ENCODE peak calls at places on chromosomes 13 and 19, in ten cellular contexts. B is heart left ventricle, Z is aorta, F is left ventricle myocardium inferior, E is lower lobe of right lung, C is PC-3, J is psoas muscle, V is HCT116, X is PC-9, D is neural progenitor cell. H is an unnamed sample. For H3K4me1, the result is how much of the 10 kb centered on the place peaks cover.

GRCh38 chr13:44815507-44816074 is 173.7 kb downstream of the NUFIP1 start:
- DNase-seq in C (peak), Z (peak), X (peak), B (no peak), F (no peak), J (no peak), D (peak), V (peak), E (peak), H (peak)

GRCh38 chr13:98143601-98144500 is 957 bp downstream of the FARP1 start:
- DNase-seq in D (peak), C (peak), B (peak), F (peak), E (peak), V (no peak), J (peak), Z (no peak), X (peak), H (peak)

GRCh38 chr19:17889609-17890214 is 18.0 kb downstream of the SLC5A5 start:
- DNase-seq in C (peak), Z (no peak), X (no peak), J (no peak), B (no peak), D (peak), F (no peak), E (no peak), V (no peak), H (no peak)

GRCh38 chr13:74987124-74987690 is 494.8 kb downstream of the TBC1D4 start:
- DNase-seq in J (no peak), C (peak), V (no peak), Z (no peak), X (no peak), D (no peak), E (no peak), F (no peak), B (no peak), H (no peak)

GRCh38 chr19:13035820-13036365 is 40.6 kb downstream of the NFIX start:
- DNase-seq in C (no peak), B (no peak), D (no peak), V (no peak), X (no peak), E (no peak), J (no peak), Z (no peak), F (no peak), H (no peak)

GRCh38 chr19:41076286-41076685 is 12.0 kb upstream of the CYP2A13 start:
- DNase-seq in C (no peak), F (no peak), J (no peak), E (no peak), Z (no peak), V (no peak), D (no peak), X (no peak), B (no peak), H (no peak)

GRCh38 chr13:103883152-103883551 is 816.9 kb upstream of the SLC10A2 start:
- DNase-seq in Z (peak), V (peak), D (peak), B (peak), F (peak), C (peak), E (peak), J (peak), X (peak), H (peak)

GRCh38 chr19:15464394-15465385 is at the start of gene RASAL3:
- DNase-seq in Z (peak), X (no peak), F (no peak), V (no peak), C (no peak), J (peak), E (peak), D (no peak), B (no peak), H (no peak)

GRCh38 chr19:703651-704446 is 4.9 kb upstream of the PALM start:
- DNase-seq in C (peak), E (peak), V (peak), Z (peak), X (peak), J (peak), B (peak), F (peak), D (peak), H (no peak)

GRCh38 chr13:63972328-63972727 is 2556.7 kb upstream of the PCDH20 start:
- DNase-seq in E (no peak), X (no peak), F (no peak), D (no peak), J (no peak), B (no peak), C (peak), V (no peak), Z (no peak), H (no peak)

GRCh38 chr19:46755077-46755852 is 9.0 kb upstream of the STRN4 start:
- DNase-seq in C (no peak), B (no peak), X (no peak), F (no peak), D (no peak), V (no peak), J (no peak), Z (peak), E (peak), H (no peak)

GRCh38 chr13:104522235-104523072 is 1456.2 kb upstream of the SLC10A2 start:
- DNase-seq in B (peak), C (no peak), F (peak), X (no peak), Z (no peak), V (no peak), J (peak), D (no peak), E (no peak), H (no peak)

GRCh38 chr13:83547043-83547442 is 335.2 kb downstream of the SLITRK1 start:
- DNase-seq in B (no peak), X (no peak), F (no peak), E (no peak), V (no peak), C (no peak), J (no peak), Z (no peak), D (no peak), H (no peak)

GRCh38 chr13:67008075-67008668 is 222.0 kb downstream of the PCDH9 start:
- DNase-seq in E (no peak), D (no peak), J (no peak), X (no peak), B (no peak), V (no peak), F (no peak), C (no peak), Z (no peak), H (no peak)

GRCh38 chr13:45604892-45605291 is 10.6 kb downstream of the ERICH6B start:
- DNase-seq in V (no peak), B (no peak), X (no peak), D (no peak), J (no peak), C (no peak), Z (no peak), F (no peak), E (no peak), H (no peak)

GRCh38 chr13:43387880-43388279 is 364.5 kb downstream of the DNAJC15 start:
- DNase-seq in V (no peak), B (no peak), J (no peak), Z (no peak), X (no peak), C (no peak), D (no peak), E (no peak), F (no peak), H (no peak)

GRCh38 chr13:44331446-44331845 is 42.2 kb upstream of the SERP2 start:
- DNase-seq in X (no peak), V (no peak), D (no peak), E (no peak), B (no peak), J (no peak), C (no peak), Z (no peak), F (no peak), H (no peak)

GRCh38 chr13:98439896-98440295 is 137.0 kb downstream of the STK24 start:
- DNase-seq in V (no peak), F (no peak), C (no peak), B (no peak), J (no peak), Z (peak), E (peak), D (no peak), X (no peak), H (no peak)

GRCh38 chr13:106029901-106030300 is 505.6 kb downstream of the EFNB2 start:
- DNase-seq in F (no peak), V (no peak), C (no peak), J (no peak), B (no peak), D (no peak), X (no peak), Z (no peak), E (no peak), H (no peak)

GRCh38 chr13:106033634-106034033 is 501.8 kb downstream of the EFNB2 start:
- DNase-seq in F (no peak), Z (no peak), X (no peak), C (peak), V (no peak), D (no peak), J (no peak), E (no peak), B (no peak), H (no peak)

GRCh38 chr13:106038752-106039151 is 496.7 kb downstream of the EFNB2 start:
- DNase-seq in J (no peak), F (no peak), X (no peak), D (no peak), V (peak), C (peak), B (no peak), E (no peak), Z (no peak), H (peak)

GRCh38 chr13:106036870-106037269 is 498.6 kb downstream of the EFNB2 start:
- DNase-seq in F (no peak), C (peak), J (no peak), B (no peak), X (no peak), V (peak), D (peak), Z (no peak), E (no peak), H (no peak)

DNA sequence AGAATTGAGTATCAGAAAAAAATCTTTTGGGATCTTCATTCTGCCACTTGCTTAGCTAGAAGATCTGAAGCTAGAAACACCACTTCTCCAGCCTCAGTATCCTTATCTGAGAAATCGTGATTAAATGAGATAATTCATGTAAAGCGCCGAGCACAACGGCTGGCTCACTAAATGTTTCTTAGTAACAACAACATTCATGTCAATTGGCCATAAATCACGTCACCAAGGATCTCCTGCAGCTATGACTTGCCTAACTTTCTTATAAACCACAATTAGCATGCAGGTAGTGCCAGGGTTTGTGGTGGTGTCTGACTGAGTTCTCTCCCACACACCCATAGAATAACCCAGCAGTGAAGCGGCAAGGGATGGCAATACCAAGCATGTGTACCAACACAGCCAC is 501.3 kb downstream of the EFNB2 start:
- DNase-seq in D (no peak), X (no peak), B (no peak), C (no peak), Z (no peak), J (no peak), V (no peak), E (no peak), F (no peak), H (peak)
- H3K27ac ChIP-seq in D (no peak), X (no peak), B (no peak), C (no peak), Z (no peak), J (no peak), V (no peak), E (no peak), F (no peak), H (no peak)

GRCh38 chr19:6743071-6743470 is 3.6 kb downstream of the TRIP10 start:
- DNase-seq in D (peak), J (no peak), Z (no peak), X (no peak), V (no peak), C (no peak), E (peak), B (no peak), F (no peak), H (no peak)
- H3K4me1 ChIP-seq in D (under half), J (half or more), Z (under half), X (half or more), V (half or more), C (under half), E (half or more), B (under half), F (half or more), H (under half)

GRCh38 chr13:49627831-49628652 is at the start of gene ARL11:
- DNase-seq in B (peak), V (no peak), Z (peak), X (peak), D (peak), E (peak), C (no peak), F (peak), J (peak), H (peak)
- H3K27ac ChIP-seq in B (peak), V (no peak), Z (no peak), X (no peak), D (no peak), E (peak), C (no peak), F (peak), J (no peak), H (no peak)

GRCh38 chr19:55487884-55488687 is at the start of gene SSC5D:
- DNase-seq in C (no peak), E (no peak), B (peak), Z (peak), J (peak), X (no peak), V (no peak), D (peak), F (no peak), H (no peak)
- H3K4me1 ChIP-seq in C (under half), E (under half), B (under half), Z (under half), J (under half), X (under half), V (under half), D (under half), F (half or more), H (under half)

H was measured in foreskin keratinocyte.